ENCODE peak calls at places on chromosomes 6 and 20, in seven cellular contexts. X is breast epithelium; D is astrocyte of the cerebellum; H is progenitor cell of endocrine pancreas; C is NCI-H446 treated with DMSO at 0.1 percent for 48 hours; I is NCI-H1417; A is activated CD8-positive, alpha-beta memory T cell treated with anti-CD3 and anti-CD28 coated beads for 48 hours. L is an unnamed sample.

GRCh38 chr20:1328680-1329330 is at the start of gene SDCBP2:
- DNase-seq in X (no peak), D (no peak), H (no peak), C (no peak), I (no peak), A (no peak), L (no peak)

GRCh38 chr6:163579111-163579879 is 164.8 kb downstream of the QKI start:
- DNase-seq in X (no peak), D (no peak), H (no peak), C (no peak), I (no peak), A (no peak), L (no peak)

GRCh38 chr6:5936140-5936539 is 70.6 kb downstream of the NRN1 start:
- DNase-seq in X (no peak), D (no peak), H (no peak), C (no peak), I (no peak), A (no peak), L (no peak)

GRCh38 chr20:3353646-3354045 is 53.8 kb downstream of the DNAAF9 start:
- DNase-seq in X (no peak), D (no peak), H (no peak), C (no peak), I (no peak), A (no peak), L (no peak)

GRCh38 chr20:54980321-54980960 is 505.0 kb downstream of the DOK5 start:
- DNase-seq in X (no peak), D (peak; percentile 24), H (no peak), C (no peak), I (peak; percentile 78), A (no peak), L (no peak)

GRCh38 chr6:83062225-83062624 is 3.4 kb downstream of the UBE3D start:
- DNase-seq in X (no peak), D (peak; percentile 51), H (no peak), C (no peak), I (no peak), A (no peak), L (no peak)

GRCh38 chr6:137291441-137291840 is 72.3 kb upstream of the IFNGR1 start:
- DNase-seq in X (no peak), D (peak; percentile 31), H (no peak), C (peak; percentile 21), I (peak; percentile 35), A (no peak), L (no peak)

GRCh38 chr6:41741625-41742490 is 5.3 kb downstream of the PGC start:
- DNase-seq in X (no peak), D (no peak), H (no peak), C (no peak), I (no peak), A (no peak), L (no peak)

GRCh38 chr6:70131528-70131927 is 171.4 kb downstream of the COL9A1 start:
- DNase-seq in X (no peak), D (no peak), H (no peak), C (no peak), I (no peak), A (no peak), L (no peak)

GRCh38 chr6:127550403-127550802 is 26.6 kb upstream of the C6orf58 start:
- DNase-seq in X (no peak), D (no peak), H (no peak), C (peak; percentile 22), I (no peak), A (no peak), L (no peak)

GRCh38 chr6:111361648-111362047 is 121.4 kb downstream of the REV3L start:
- DNase-seq in X (no peak), D (peak; percentile 32), H (no peak), C (no peak), I (peak; percentile 40), A (no peak), L (no peak)

GRCh38 chr20:19433371-19434316 is 221.2 kb downstream of the SLC24A3 start:
- DNase-seq in X (no peak), D (no peak), H (no peak), C (no peak), I (no peak), A (no peak), L (no peak)

GRCh38 chr20:46648903-46649649 is 2.2 kb downstream of the SLC13A3 start:
- DNase-seq in X (no peak), D (no peak), H (no peak), C (no peak), I (no peak), A (no peak), L (no peak)

GRCh38 chr20:53899351-53900167 is 170.8 kb downstream of the BCAS1 start:
- DNase-seq in X (no peak), D (no peak), H (no peak), C (peak; percentile 8), I (no peak), A (peak; percentile 47), L (peak; percentile 78)

GRCh38 chr6:20952605-20953004 is 418.3 kb downstream of the CDKAL1 start:
- DNase-seq in X (no peak), D (peak; percentile 51), H (no peak), C (peak; percentile 16), I (peak; percentile 95), A (no peak), L (peak; percentile 45)

GRCh38 chr6:106514281-106514885 is 114.9 kb downstream of the RTN4IP1 start:
- DNase-seq in X (no peak), D (no peak), H (no peak), C (no peak), I (peak; percentile 4), A (no peak), L (no peak)

GRCh38 chr6:125002090-125002741 is 40.0 kb downstream of the RNF217 start:
- DNase-seq in X (no peak), D (no peak), H (no peak), C (no peak), I (no peak), A (no peak), L (no peak)

GRCh38 chr20:25224941-25225340 is 22.9 kb upstream of the PYGB start:
- DNase-seq in X (no peak), D (no peak), H (no peak), C (no peak), I (no peak), A (no peak), L (no peak)

GRCh38 chr20:4613184-4613583 is 108.5 kb upstream of the PRND start:
- DNase-seq in X (no peak), D (no peak), H (no peak), C (no peak), I (no peak), A (no peak), L (no peak)

GRCh38 chr6:29850011-29850553 is 22.5 kb downstream of the HLA-G start:
- DNase-seq in X (no peak), D (no peak), H (no peak), C (no peak), I (no peak), A (no peak), L (no peak)

GRCh38 chr6:46964716-46965519 is 43.2 kb upstream of the ADGRF5 start:
- DNase-seq in X (no peak), D (no peak), H (no peak), C (no peak), I (no peak), A (no peak), L (no peak)

GRCh38 chr6:118813795-118814194 is 80.2 kb upstream of the ASF1A start:
- DNase-seq in X (no peak), D (no peak), H (no peak), C (no peak), I (no peak), A (no peak), L (no peak)

GRCh38 chr20:20184149-20184548 is 131.8 kb downstream of the CFAP61 start:
- DNase-seq in X (no peak), D (no peak), H (no peak), C (no peak), I (no peak), A (no peak), L (no peak)

GRCh38 chr6:83824388-83824801 is 28.8 kb upstream of the RIPPLY2 start:
- DNase-seq in X (no peak), D (no peak), H (no peak), C (no peak), I (no peak), A (no peak), L (no peak)

GRCh38 chr6:57262901-57263694 is 41.0 kb upstream of the RAB23 start:
- DNase-seq in X (no peak), D (peak; percentile 93), H (no peak), C (peak; percentile 31), I (no peak), A (no peak), L (no peak)

L was measured in keratinocyte.